ENCODE peak calls at places on chromosomes 4 and X, in ten cellular contexts. L is brain microvascular endothelial cell, B is lower leg skin, D is K562, I is psoas muscle, F is cardiac fibroblast, W is body of pancreas, J is left lung, T is choroid plexus epithelial cell, H is astrocyte. P is an unnamed sample.

GRCh38 chrX:54891573-54891972 is 29.1 kb upstream of the TRO start:
- DNase-seq in L (peak), B (no peak), D (peak), I (no peak), F (peak), W (peak), J (no peak), T (peak), H (peak), P (no peak)

GRCh38 chrX:134803551-134804183 is 145.4 kb upstream of the PLAC1 start:
- DNase-seq in L (no peak), B (no peak), D (peak), I (no peak), F (no peak), W (no peak), J (no peak), T (no peak), H (peak), P (no peak)

GRCh38 chr4:72358483-72358882 is 210.5 kb downstream of the ADAMTS3 start:
- DNase-seq in L (no peak), B (no peak), D (no peak), I (no peak), F (no peak), W (no peak), J (no peak), T (no peak), H (no peak), P (no peak)

GRCh38 chr4:23819041-23819511 is 70.8 kb downstream of the PPARGC1A start:
- DNase-seq in L (peak), B (no peak), D (no peak), I (no peak), F (peak), W (no peak), J (no peak), T (peak), H (peak), P (peak)

GRCh38 chr4:140302151-140302859 is 71.1 kb upstream of the SCOC start:
- DNase-seq in L (no peak), B (no peak), D (no peak), I (no peak), F (no peak), W (no peak), J (no peak), T (no peak), H (no peak), P (no peak)

GRCh38 chr4:159946983-159947645 is 844.2 kb downstream of the RAPGEF2 start:
- DNase-seq in L (peak), B (no peak), D (peak), I (no peak), F (peak), W (no peak), J (no peak), T (peak), H (peak), P (no peak)

GRCh38 chrX:115650916-115651315 is 89.9 kb downstream of the PLS3 start:
- DNase-seq in L (peak), B (no peak), D (peak), I (no peak), F (peak), W (peak), J (no peak), T (peak), H (peak), P (no peak)

GRCh38 chr4:89781321-89781720 is 55.6 kb downstream of the SNCA start:
- DNase-seq in L (no peak), B (no peak), D (no peak), I (no peak), F (no peak), W (no peak), J (no peak), T (no peak), H (no peak), P (no peak)

GRCh38 chr4:138037716-138038115 is 204.4 kb downstream of the SLC7A11 start:
- DNase-seq in L (no peak), B (no peak), D (no peak), I (no peak), F (peak), W (no peak), J (no peak), T (peak), H (peak), P (no peak)

GRCh38 chrX:96685205-96686099 is 810 bp downstream of the DIAPH2 start:
- DNase-seq in L (peak), B (no peak), D (no peak), I (peak), F (peak), W (peak), J (no peak), T (peak), H (peak), P (no peak)

GRCh38 chr4:78074747-78075146 is 17.6 kb downstream of the FRAS1 start:
- DNase-seq in L (no peak), B (no peak), D (no peak), I (no peak), F (no peak), W (no peak), J (no peak), T (no peak), H (no peak), P (no peak)

GRCh38 chr4:162522724-162523123 is 358.9 kb upstream of the FSTL5 start:
- DNase-seq in L (no peak), B (no peak), D (no peak), I (no peak), F (no peak), W (no peak), J (no peak), T (no peak), H (peak), P (peak)

GRCh38 chr4:28462766-28463165 is 1602.1 kb downstream of the STIM2 start:
- DNase-seq in L (no peak), B (no peak), D (no peak), I (no peak), F (peak), W (no peak), J (no peak), T (no peak), H (no peak), P (no peak)
- TF ChIP-seq CTCF in L (no peak), B (no peak), D (no peak), I (no peak), F (no peak), W (no peak), J (no peak), T (peak), H (no peak), P (peak)

DNA sequence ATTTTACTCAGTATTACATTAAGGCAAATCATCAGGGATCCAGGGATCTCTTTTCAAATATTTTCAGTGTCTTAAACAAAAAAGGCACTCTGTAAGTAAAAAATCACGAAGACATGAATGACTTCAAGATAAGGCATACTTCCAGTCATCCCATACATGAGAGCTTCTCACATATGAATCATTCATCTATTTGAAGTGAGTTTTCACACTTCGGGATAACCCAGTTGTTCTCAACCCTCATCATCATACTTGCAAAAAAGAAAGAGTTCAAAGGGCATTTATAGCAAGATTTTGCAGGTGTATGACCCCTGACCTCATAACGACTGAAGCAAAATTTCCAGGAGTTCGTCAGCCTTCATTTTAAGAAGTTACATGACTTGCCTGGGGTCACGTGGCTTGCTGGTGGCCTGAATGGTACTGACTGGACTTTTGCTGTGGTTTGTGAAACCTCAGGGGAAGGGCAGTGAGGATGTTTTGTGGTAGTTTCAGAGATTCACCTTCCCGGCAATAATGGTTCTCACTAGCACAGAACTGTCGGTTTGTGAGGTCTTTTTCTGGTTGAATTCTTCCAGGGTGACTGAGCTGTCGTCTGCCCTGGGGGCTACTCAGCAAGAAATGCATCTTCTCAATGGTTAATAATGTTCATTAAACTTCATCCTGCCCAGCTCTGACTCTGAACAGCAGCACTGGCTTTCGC is 115.8 kb upstream of the SHISA3 start:
- DNase-seq in L (no peak), B (no peak), D (no peak), I (no peak), F (no peak), W (no peak), J (no peak), T (no peak), H (no peak), P (no peak)
- H3K4me3 ChIP-seq in L (no peak), B (no peak), D (no peak), I (no peak), F (no peak), W (no peak), J (no peak), T (no peak), H (no peak), P (no peak)

GRCh38 chrX:138775501-138775900 is 64.0 kb upstream of the FGF13 start:
- DNase-seq in L (no peak), B (no peak), D (peak), I (no peak), F (peak), W (no peak), J (no peak), T (peak), H (peak), P (no peak)

GRCh38 chrX:138777230-138777629 is 65.7 kb upstream of the FGF13 start:
- DNase-seq in L (no peak), B (no peak), D (peak), I (no peak), F (no peak), W (no peak), J (no peak), T (no peak), H (no peak), P (no peak)
- TF ChIP-seq CTCF in L (no peak), B (no peak), D (peak), I (no peak), F (no peak), W (no peak), J (no peak), T (no peak), H (no peak), P (peak)

GRCh38 chrX:154000051-154000450 is 19.7 kb downstream of the IRAK1 start:
- DNase-seq in L (no peak), B (no peak), D (no peak), I (peak), F (no peak), W (no peak), J (peak), T (no peak), H (no peak), P (no peak)

GRCh38 chrX:154008521-154008920 is 11.2 kb downstream of the IRAK1 start:
- DNase-seq in L (no peak), B (no peak), D (no peak), I (no peak), F (no peak), W (no peak), J (no peak), T (no peak), H (no peak), P (no peak)

GRCh38 chrX:154006965-154007364 is 12.7 kb downstream of the IRAK1 start:
- DNase-seq in L (no peak), B (no peak), D (no peak), I (peak), F (no peak), W (no peak), J (peak), T (no peak), H (no peak), P (no peak)

GRCh38 chrX:154002215-154002719 is 17.4 kb downstream of the IRAK1 start:
- DNase-seq in L (no peak), B (no peak), D (peak), I (no peak), F (peak), W (no peak), J (peak), T (no peak), H (peak), P (no peak)

GRCh38 chrX:154004315-154004714 is 15.4 kb downstream of the IRAK1 start:
- DNase-seq in L (no peak), B (no peak), D (no peak), I (peak), F (no peak), W (no peak), J (peak), T (no peak), H (no peak), P (no peak)
- H3K4me3 ChIP-seq in L (no peak), B (no peak), D (no peak), I (no peak), F (no peak), W (no peak), J (no peak), T (no peak), H (no peak), P (no peak)

DNA sequence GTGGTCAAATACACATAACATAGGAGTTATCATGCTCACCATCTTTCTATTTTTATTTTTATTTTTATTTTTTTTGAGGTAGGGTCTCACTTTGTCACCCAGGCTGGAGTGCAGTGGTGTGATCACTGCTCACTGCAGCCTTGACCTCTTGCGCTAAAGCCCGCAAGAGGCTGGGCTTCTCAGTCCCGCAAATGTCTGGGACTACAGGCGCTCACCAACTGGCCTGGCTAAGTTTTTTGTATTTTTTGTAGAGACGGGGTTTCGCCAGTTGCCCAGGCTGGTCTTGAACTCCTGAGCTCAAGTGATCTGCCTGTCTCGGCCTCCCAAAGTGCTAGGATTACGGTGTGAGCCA is 295 bp upstream of the TLR10 start:
- DNase-seq in L (no peak), B (no peak), D (no peak), I (no peak), F (no peak), W (no peak), J (no peak), T (no peak), H (no peak), P (no peak)
- TF ChIP-seq CTCF in L (no peak), B (no peak), D (peak), I (no peak), F (no peak), W (no peak), J (no peak), T (no peak), H (no peak), P (no peak)

GRCh38 chr4:121070274-121070673 is 2.1 kb downstream of the NDNF start:
- DNase-seq in L (no peak), B (no peak), D (no peak), I (no peak), F (no peak), W (no peak), J (no peak), T (no peak), H (no peak), P (no peak)
- H3K4me3 ChIP-seq in L (no peak), B (no peak), D (no peak), I (peak), F (no peak), W (no peak), J (peak), T (no peak), H (peak), P (no peak)

DNA sequence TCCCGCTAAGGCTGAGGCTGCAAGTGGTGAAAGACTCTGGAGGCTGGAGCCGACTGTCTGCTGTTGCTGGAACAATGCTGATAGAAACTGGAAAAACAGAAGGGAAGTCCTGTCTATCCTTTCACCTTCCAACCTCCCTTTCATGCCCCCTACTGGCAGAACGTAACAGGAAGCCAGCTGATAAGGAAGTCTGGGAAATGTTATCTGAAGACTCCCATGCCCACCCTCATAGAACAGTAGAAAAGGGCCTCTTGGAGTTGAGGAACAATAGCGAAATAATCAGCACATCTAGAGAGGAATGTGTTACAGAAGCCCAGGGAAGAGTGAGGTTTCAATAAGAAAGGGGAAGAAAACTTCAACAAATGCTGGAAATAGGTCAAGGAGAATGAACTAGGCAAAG is 117.1 kb upstream of the DKK2 start:
- DNase-seq in L (no peak), B (no peak), D (peak), I (no peak), F (peak), W (no peak), J (no peak), T (peak), H (no peak), P (no peak)
- TF ChIP-seq CTCF in L (peak), B (no peak), D (no peak), I (peak), F (peak), W (no peak), J (no peak), T (peak), H (peak), P (peak)

DNA sequence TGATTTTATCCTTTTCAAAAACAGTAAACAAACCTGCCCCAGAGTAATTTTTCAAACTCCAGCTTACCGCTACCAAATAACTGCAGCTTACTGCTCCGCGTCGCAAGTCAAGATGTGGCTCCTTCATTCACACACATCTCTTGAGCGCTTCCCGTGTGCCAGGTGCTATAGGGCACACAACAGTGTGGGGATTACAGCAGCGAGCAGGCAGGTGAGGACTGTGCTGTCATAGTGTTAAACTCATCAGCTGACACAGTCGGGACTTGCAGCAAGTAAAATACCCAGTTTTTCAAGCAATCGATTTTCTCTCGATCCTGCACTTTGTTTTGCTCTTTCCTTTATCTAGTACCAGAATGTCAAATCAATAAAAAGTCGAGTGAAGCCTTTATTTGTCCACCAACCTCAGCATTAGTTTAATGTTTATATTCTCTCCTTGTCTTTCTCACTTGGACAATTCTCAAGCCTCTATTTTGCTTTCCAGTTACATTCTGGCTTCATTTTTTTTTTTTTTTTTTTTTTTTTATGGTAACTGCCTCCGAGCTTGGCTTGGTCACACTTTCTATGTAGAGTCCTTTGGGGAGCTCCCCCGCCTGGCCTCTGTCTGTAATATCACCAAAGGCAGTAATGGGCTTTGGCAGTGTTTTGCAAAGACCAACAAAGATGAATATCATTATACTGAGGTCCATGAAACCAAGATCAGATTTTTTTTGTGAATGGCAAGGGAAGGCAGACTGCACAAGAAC is 8.3 kb upstream of the ASB5 start:
- DNase-seq in L (peak), B (no peak), D (peak), I (peak), F (peak), W (peak), J (no peak), T (peak), H (peak), P (no peak)
- H3K4me3 ChIP-seq in L (no peak), B (no peak), D (peak), I (peak), F (no peak), W (peak), J (no peak), T (no peak), H (no peak), P (no peak)